ENCODE peak calls at places on chromosome 20, in nine cellular contexts. V, E, J, Q, L, W, K, T and X are unnamed samples.

GRCh38 chr20:42475773-42476172 is 713.9 kb downstream of the PTPRT start:
- DNase-seq in V (no peak), E (no peak), J (no peak), Q (no peak), L (no peak), W (no peak), K (no peak), T (no peak), X (no peak)

GRCh38 chr20:24379116-24379927 is 90.1 kb upstream of the SYNDIG1 start:
- DNase-seq in V (peak), E (peak), J (peak), Q (peak), L (no peak), W (peak), K (peak), T (no peak), X (no peak)

GRCh38 chr20:19274412-19275015 is 62.1 kb downstream of the SLC24A3 start:
- DNase-seq in V (no peak), E (no peak), J (no peak), Q (no peak), L (no peak), W (peak), K (no peak), T (peak), X (no peak)

GRCh38 chr20:51750037-51750769 is 18.0 kb downstream of the ATP9A start:
- DNase-seq in V (peak), E (peak), J (peak), Q (peak), L (no peak), W (peak), K (no peak), T (no peak), X (no peak)

GRCh38 chr20:48986899-48987298 is 59.2 kb upstream of the CSE1L start:
- DNase-seq in V (no peak), E (no peak), J (no peak), Q (no peak), L (no peak), W (no peak), K (no peak), T (no peak), X (no peak)

GRCh38 chr20:4493386-4493785 is 228.3 kb upstream of the PRND start:
- DNase-seq in V (no peak), E (no peak), J (no peak), Q (no peak), L (no peak), W (no peak), K (no peak), T (no peak), X (no peak)

GRCh38 chr20:54172856-54173652 is 732 bp downstream of the CYP24A1 start:
- DNase-seq in V (peak), E (no peak), J (no peak), Q (no peak), L (no peak), W (no peak), K (peak), T (no peak), X (no peak)

GRCh38 chr20:48736636-48737035 is 91.2 kb downstream of the PREX1 start:
- DNase-seq in V (no peak), E (no peak), J (no peak), Q (no peak), L (no peak), W (no peak), K (no peak), T (no peak), X (no peak)

GRCh38 chr20:3616250-3616649 is 46.9 kb downstream of the GFRA4 start:
- DNase-seq in V (no peak), E (no peak), J (no peak), Q (no peak), L (no peak), W (no peak), K (no peak), T (no peak), X (no peak)

GRCh38 chr20:60395993-60396392 is 437.8 kb downstream of the CDH26 start:
- DNase-seq in V (no peak), E (no peak), J (no peak), Q (no peak), L (no peak), W (no peak), K (no peak), T (no peak), X (no peak)

GRCh38 chr20:41172296-41173140 is 35.2 kb downstream of the PLCG1 start:
- DNase-seq in V (peak), E (peak), J (no peak), Q (peak), L (no peak), W (peak), K (no peak), T (no peak), X (no peak)

GRCh38 chr20:14489544-14489943 is 152.1 kb upstream of the FLRT3 start:
- DNase-seq in V (no peak), E (no peak), J (no peak), Q (no peak), L (no peak), W (no peak), K (no peak), T (no peak), X (no peak)

GRCh38 chr20:35274172-35275092 is 3.5 kb downstream of the MMP24OS start:
- DNase-seq in V (no peak), E (no peak), J (no peak), Q (no peak), L (no peak), W (no peak), K (no peak), T (no peak), X (no peak)

GRCh38 chr20:35273449-35274171 is 4.3 kb downstream of the MMP24OS start:
- DNase-seq in V (no peak), E (no peak), J (no peak), Q (peak), L (no peak), W (no peak), K (no peak), T (no peak), X (no peak)

GRCh38 chr20:35270021-35270902 is 7.7 kb downstream of the MMP24OS start:
- DNase-seq in V (no peak), E (no peak), J (no peak), Q (no peak), L (no peak), W (no peak), K (no peak), T (no peak), X (no peak)

GRCh38 chr20:35271073-35271882 is 6.6 kb downstream of the MMP24OS start:
- DNase-seq in V (no peak), E (no peak), J (no peak), Q (no peak), L (no peak), W (no peak), K (no peak), T (no peak), X (no peak)

GRCh38 chr20:35271904-35272303 is 6.0 kb downstream of the MMP24OS start:
- DNase-seq in V (peak), E (no peak), J (no peak), Q (peak), L (no peak), W (no peak), K (no peak), T (no peak), X (no peak)
- TF ChIP-seq CTCF in V (no peak), E (no peak), J (no peak), Q (no peak), L (no peak), W (no peak), K (no peak), T (no peak), X (no peak)

GRCh38 chr20:25696384-25697131 is at the start of gene ZNF337:
- DNase-seq in V (peak), E (peak), J (peak), Q (peak), L (peak), W (peak), K (peak), T (peak), X (peak)
- TF ChIP-seq CTCF in V (no peak), E (no peak), J (peak), Q (no peak), L (peak), W (peak), K (no peak), T (no peak), X (no peak)

DNA sequence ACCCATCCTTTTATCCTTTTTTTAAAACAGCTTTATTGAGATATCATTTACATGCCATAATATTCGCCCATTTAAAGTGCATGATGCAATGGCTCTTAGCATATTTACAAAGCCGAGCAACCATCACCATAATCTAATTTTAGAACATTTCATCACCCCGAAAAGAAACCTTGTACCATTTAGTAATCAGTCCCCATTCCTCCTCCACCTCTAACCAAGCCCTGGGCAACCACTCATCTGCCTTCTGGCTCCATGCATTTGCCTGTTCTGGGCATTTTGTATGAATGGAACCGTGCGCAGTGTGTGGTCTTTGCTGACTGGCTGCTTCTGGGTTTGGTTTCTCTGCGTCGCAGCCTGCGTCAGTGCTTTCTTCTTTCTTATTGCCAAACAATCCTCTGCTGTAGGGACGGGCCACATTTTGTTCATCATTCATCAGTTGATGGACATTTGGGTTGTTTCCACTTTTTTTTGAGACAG is 10.2 kb upstream of the EEF1A2 start:
- DNase-seq in V (no peak), E (no peak), J (no peak), Q (no peak), L (no peak), W (no peak), K (no peak), T (no peak), X (no peak)
- TF ChIP-seq CTCF in V (no peak), E (no peak), J (no peak), Q (no peak), L (no peak), W (no peak), K (no peak), T (no peak), X (no peak)

GRCh38 chr20:6580486-6580885 is 187.0 kb upstream of the BMP2 start:
- DNase-seq in V (peak), E (no peak), J (no peak), Q (no peak), L (no peak), W (no peak), K (no peak), T (no peak), X (no peak)

GRCh38 chr20:6582449-6582848 is 185.0 kb upstream of the BMP2 start:
- DNase-seq in V (no peak), E (no peak), J (no peak), Q (no peak), L (no peak), W (no peak), K (no peak), T (no peak), X (no peak)

GRCh38 chr20:6579824-6580223 is 187.7 kb upstream of the BMP2 start:
- DNase-seq in V (no peak), E (no peak), J (no peak), Q (peak), L (no peak), W (no peak), K (no peak), T (no peak), X (no peak)

GRCh38 chr20:6579417-6579816 is 188.1 kb upstream of the BMP2 start:
- DNase-seq in V (peak), E (no peak), J (no peak), Q (no peak), L (no peak), W (no peak), K (no peak), T (no peak), X (no peak)

DNA sequence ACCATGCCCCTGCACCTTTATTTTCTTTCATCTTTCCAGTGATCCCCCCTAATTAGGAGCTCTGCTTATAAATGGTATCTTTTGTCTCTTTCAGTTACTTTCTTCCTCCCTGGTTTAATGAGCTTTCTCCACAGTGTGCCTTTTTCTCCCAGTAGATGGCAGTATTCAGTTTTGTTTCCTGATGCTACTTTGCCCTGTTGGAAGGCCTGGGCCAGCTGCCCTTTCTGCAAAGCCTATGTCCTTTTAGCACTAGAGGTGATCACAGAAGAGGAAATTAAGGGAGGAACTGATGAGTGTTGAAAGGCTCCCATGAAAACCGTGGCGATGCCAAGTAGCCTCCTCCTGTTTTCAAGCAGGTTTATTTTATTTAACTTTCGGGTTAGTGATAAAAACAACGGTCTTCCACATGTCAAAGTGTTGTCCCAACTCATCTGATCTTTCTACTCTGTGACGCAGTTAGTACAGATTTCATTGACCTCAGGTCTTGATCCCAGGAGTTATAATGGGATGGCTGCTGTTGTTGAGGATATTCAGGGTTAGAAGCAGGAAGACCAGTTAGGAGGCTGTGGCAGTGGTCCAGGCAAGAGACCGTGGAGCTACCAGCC is 184.2 kb upstream of the BMP2 start:
- DNase-seq in V (peak), E (peak), J (no peak), Q (peak), L (peak), W (no peak), K (peak), T (no peak), X (peak)
- TF ChIP-seq CTCF in V (peak), E (peak), J (peak), Q (peak), L (peak), W (peak), K (peak), T (peak), X (peak)

GRCh38 chr20:17889226-17889625 is 79.4 kb downstream of the SNX5 start:
- DNase-seq in V (peak), E (no peak), J (no peak), Q (peak), L (no peak), W (no peak), K (no peak), T (no peak), X (no peak)
- TF ChIP-seq CTCF in V (peak), E (no peak), J (peak), Q (peak), L (no peak), W (no peak), K (no peak), T (no peak), X (no peak)

GRCh38 chr20:16007978-16008377 is 565.3 kb downstream of the KIF16B start:
- DNase-seq in V (peak), E (no peak), J (no peak), Q (no peak), L (no peak), W (no peak), K (no peak), T (no peak), X (no peak)
- TF ChIP-seq CTCF in V (peak), E (no peak), J (peak), Q (no peak), L (no peak), W (no peak), K (no peak), T (no peak), X (no peak)

DNA sequence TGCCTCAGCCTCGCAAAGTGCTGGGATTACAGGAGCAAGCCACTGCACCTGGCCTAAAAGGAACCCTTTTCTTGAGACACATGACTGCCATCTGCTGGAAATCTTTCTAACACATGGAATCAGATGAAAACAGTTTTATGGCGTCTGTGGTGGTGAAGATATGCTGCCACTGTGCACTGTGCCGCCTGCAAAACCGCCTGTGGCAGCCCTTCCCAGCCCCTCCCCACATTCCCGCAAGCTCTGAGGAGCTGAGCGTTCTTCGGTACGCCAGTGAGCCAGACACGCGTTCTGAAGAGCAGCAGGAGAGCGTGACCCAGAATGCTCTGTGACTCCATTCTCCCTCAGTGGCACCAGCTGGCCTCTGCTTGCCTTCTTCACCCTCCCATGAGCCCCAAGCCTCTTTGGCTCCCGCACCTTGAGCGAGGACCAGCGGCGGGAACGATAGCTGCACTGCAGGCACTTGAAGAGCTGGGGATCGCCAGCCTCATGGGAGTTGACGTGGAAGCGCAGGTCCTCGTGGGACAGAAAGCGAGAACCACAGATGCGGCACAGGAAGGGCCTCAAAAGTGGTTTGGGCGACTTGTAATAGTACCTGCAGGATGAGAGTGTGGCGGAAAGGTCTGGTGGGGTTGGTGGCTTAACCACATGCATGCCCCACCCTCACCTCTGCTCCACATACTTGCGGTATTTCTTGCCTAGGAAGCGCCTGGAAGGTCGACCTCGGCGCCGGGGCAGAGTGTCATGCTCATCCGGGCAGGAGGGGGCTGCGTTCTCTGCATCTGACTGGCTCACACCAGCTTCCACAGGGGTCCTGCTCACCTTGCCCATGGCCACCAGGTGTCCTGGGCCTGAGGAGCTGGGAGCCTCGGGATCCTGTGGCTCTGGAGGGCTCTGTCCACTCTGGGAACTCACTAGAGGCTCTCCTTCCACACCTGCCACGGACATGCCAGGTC is 8.7 kb downstream of the ZNF335 start:
- DNase-seq in V (peak), E (no peak), J (no peak), Q (peak), L (no peak), W (peak), K (no peak), T (no peak), X (no peak)
- TF ChIP-seq CTCF in V (peak), E (peak), J (peak), Q (no peak), L (peak), W (peak), K (no peak), T (peak), X (no peak)

DNA sequence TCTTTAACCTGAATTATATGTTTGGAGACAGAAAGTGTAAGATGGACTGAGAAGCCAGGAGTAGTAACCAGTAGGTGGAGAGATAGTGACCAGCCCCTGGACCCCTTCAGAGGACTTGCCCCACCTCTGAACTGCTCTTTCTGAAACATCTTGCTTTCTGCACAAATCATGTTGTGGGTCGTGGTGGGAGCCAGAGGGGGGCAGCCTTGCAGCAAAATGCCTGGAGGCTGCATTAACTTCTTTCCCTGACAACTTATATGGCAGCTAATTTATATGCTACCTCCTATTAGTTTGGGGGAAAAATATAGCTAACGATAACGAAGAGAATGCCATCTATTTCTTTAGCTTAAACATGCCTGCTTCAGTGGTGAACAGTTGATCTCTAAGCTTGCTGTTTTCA is 859.8 kb downstream of the MAFB start:
- DNase-seq in V (peak), E (no peak), J (no peak), Q (peak), L (no peak), W (no peak), K (peak), T (no peak), X (peak)
- TF ChIP-seq CTCF in V (peak), E (no peak), J (peak), Q (peak), L (peak), W (no peak), K (peak), T (no peak), X (no peak)